ENCODE peak calls at places on chromosomes 6 and 20, in six cellular contexts. H is astrocyte, F is OCI-LY7, S is K562, W is fibroblast of lung, O is left lung. K is an unnamed sample. For H3K4me1 and H3K36me3, the result is how much of the 10 kb centered on the place peaks cover.

GRCh38 chr6:156589281-156589680 is 187.9 kb upstream of the ARID1B start:
- DNase-seq in S (no peak), W (peak), H (peak), O (no peak), F (no peak), K (no peak)

GRCh38 chr20:43799150-43799711 is 72.4 kb upstream of the GTSF1L start:
- DNase-seq in W (no peak), F (no peak), S (no peak), O (no peak), H (no peak), K (no peak)

GRCh38 chr6:145025488-145025887 is 709.8 kb downstream of the EPM2A start:
- DNase-seq in F (no peak), O (no peak), S (no peak), H (no peak), W (no peak), K (no peak)

GRCh38 chr20:21901470-21902275 is 196.2 kb downstream of the PAX1 start:
- DNase-seq in S (no peak), F (no peak), O (no peak), W (no peak), H (no peak), K (peak)

GRCh38 chr6:112037783-112038216 is 16.1 kb upstream of the CCN6 start:
- DNase-seq in W (peak), O (no peak), S (no peak), F (no peak), H (peak), K (peak)

GRCh38 chr20:3209946-3210317 is 634 bp downstream of the ITPA start:
- DNase-seq in O (no peak), S (no peak), F (peak), W (peak), H (peak), K (no peak)

GRCh38 chr6:159608961-159609673 is 83.9 kb downstream of the SOD2 start:
- DNase-seq in O (no peak), W (peak), S (peak), H (peak), F (peak), K (no peak)

GRCh38 chr20:33796263-33796906 is 14.8 kb upstream of the CHMP4B start:
- DNase-seq in S (no peak), W (no peak), O (peak), H (no peak), F (no peak), K (no peak)

GRCh38 chr6:144543006-144543871 is 258.1 kb downstream of the UTRN start:
- DNase-seq in F (no peak), O (no peak), H (peak), W (peak), S (no peak), K (no peak)

GRCh38 chr6:114430534-114431124 is 87.8 kb upstream of the HS3ST5 start:
- DNase-seq in S (no peak), H (no peak), W (no peak), O (no peak), F (no peak), K (no peak)

GRCh38 chr6:127120109-127120786 is 1.8 kb downstream of the RSPO3 start:
- DNase-seq in H (no peak), S (no peak), O (peak), W (no peak), F (no peak), K (no peak)

GRCh38 chr6:41080623-41081022 is 7.8 kb downstream of the NFYA start:
- DNase-seq in S (no peak), H (no peak), F (peak), W (no peak), O (no peak), K (no peak)

GRCh38 chr6:24778878-24779277 is 4.1 kb downstream of the GMNN start:
- DNase-seq in F (no peak), H (no peak), W (no peak), S (no peak), O (no peak), K (no peak)

GRCh38 chr6:53796791-53797190 is 2.0 kb downstream of the LRRC1 start:
- DNase-seq in O (no peak), S (no peak), H (peak), F (no peak), W (peak), K (no peak)

GRCh38 chr6:152170702-152171667 is 363.5 kb downstream of the ESR1 start:
- DNase-seq in O (no peak), F (no peak), W (peak), S (no peak), H (peak), K (no peak)

GRCh38 chr6:101203664-101204063 is 189.8 kb upstream of the GRIK2 start:
- DNase-seq in S (no peak), H (no peak), O (no peak), F (no peak), W (no peak), K (no peak)

GRCh38 chr20:43458422-43458924 is 777 bp downstream of the SRSF6 start:
- DNase-seq in F (no peak), O (no peak), S (peak), H (no peak), W (peak), K (no peak)

GRCh38 chr6:34319471-34319885 is 70.7 kb upstream of the SMIM29 start:
- DNase-seq in F (no peak), W (no peak), S (no peak), H (no peak), O (no peak), K (no peak)

GRCh38 chr20:64201653-64202052 is 37.4 kb downstream of the MYT1 start:
- DNase-seq in F (no peak), S (no peak), H (no peak), W (no peak), O (no peak), K (no peak)

GRCh38 chr6:35293681-35294080 is 3.9 kb upstream of the DEF6 start:
- DNase-seq in W (no peak), H (no peak), F (no peak), O (no peak), S (no peak), K (no peak)

GRCh38 chr20:25584905-25585704 is at the start of gene NINL:
- DNase-seq in S (peak), F (no peak), W (peak), H (peak), O (peak), K (peak)

GRCh38 chr6:34055223-34055933 is 90.5 kb downstream of the GRM4 start:
- DNase-seq in W (peak), S (peak), H (peak), O (peak), F (peak), K (peak)

GRCh38 chr6:129923520-129923919 is 62.4 kb upstream of the TMEM244 start:
- DNase-seq in F (no peak), H (peak), O (no peak), W (peak), S (no peak), K (no peak)

GRCh38 chr6:29763491-29764289 is 40.5 kb downstream of the HLA-F start:
- DNase-seq in F (no peak), S (no peak), H (peak), O (no peak), W (peak), K (peak)

GRCh38 chr6:3039384-3039783 is 28.9 kb upstream of the RIPK1 start:
- DNase-seq in H (no peak), F (no peak), W (no peak), S (no peak), O (no peak), K (no peak)

GRCh38 chr20:34829191-34829590 is 3.7 kb upstream of the NCOA6 start:
- DNase-seq in S (peak), H (no peak), F (peak), O (no peak), W (no peak), K (no peak)

GRCh38 chr6:17268114-17268513 is 13.0 kb upstream of the RBM24 start:
- DNase-seq in W (peak), H (peak), F (no peak), O (no peak), S (no peak), K (no peak)

GRCh38 chr6:56955171-56956155 is 556 bp downstream of the BEND6 start:
- DNase-seq in H (peak), S (peak), W (peak), O (peak), F (peak), K (peak)

GRCh38 chr6:138590796-138591709 is 91.8 kb upstream of the NHSL1 start:
- DNase-seq in O (no peak), H (no peak), S (peak), W (peak), F (peak), K (no peak)

GRCh38 chr6:35500782-35501181 is 3.9 kb upstream of the TEAD3 start:
- DNase-seq in S (no peak), H (peak), O (no peak), W (peak), F (no peak), K (no peak)

GRCh38 chr6:13454286-13455221 is 32.8 kb downstream of the GFOD1 start:
- DNase-seq in S (no peak), W (peak), O (peak), F (peak), H (peak), K (no peak)

GRCh38 chr6:5205877-5206840 is 54.6 kb downstream of the LYRM4 start:
- DNase-seq in H (peak), O (no peak), S (no peak), W (peak), F (no peak), K (no peak)

GRCh38 chr6:49555951-49556350 is 5.5 kb downstream of the C6orf141 start:
- DNase-seq in S (no peak), F (no peak), W (peak), H (no peak), O (no peak), K (no peak)

GRCh38 chr20:50413088-50413500 is 97.1 kb upstream of the PTPN1 start:
- DNase-seq in H (no peak), S (no peak), F (no peak), W (no peak), O (no peak), K (no peak)

GRCh38 chr20:13420625-13421024 is 199.6 kb downstream of the ISM1 start:
- DNase-seq in H (no peak), O (no peak), W (no peak), F (no peak), S (no peak), K (no peak)

GRCh38 chr6:49326337-49326736 is 136.7 kb downstream of the MMUT start:
- DNase-seq in F (no peak), O (no peak), H (peak), S (no peak), W (peak), K (no peak)

GRCh38 chr6:139050770-139051313 is 22.3 kb downstream of the ABRACL start:
- DNase-seq in F (no peak), O (no peak), H (no peak), S (no peak), W (no peak), K (no peak)

GRCh38 chr6:1630771-1631217 is 21.1 kb downstream of the FOXC1 start:
- DNase-seq in F (no peak), O (no peak), H (peak), W (peak), S (peak), K (no peak)

GRCh38 chr6:28980797-28981390 is 24.2 kb downstream of the ZNF311 start:
- DNase-seq in H (peak), O (no peak), W (peak), S (peak), F (peak), K (peak)

GRCh38 chr6:36314221-36315014 is 22.3 kb downstream of the BNIP5 start:
- DNase-seq in S (no peak), H (peak), W (peak), O (no peak), F (no peak), K (no peak)

DNA sequence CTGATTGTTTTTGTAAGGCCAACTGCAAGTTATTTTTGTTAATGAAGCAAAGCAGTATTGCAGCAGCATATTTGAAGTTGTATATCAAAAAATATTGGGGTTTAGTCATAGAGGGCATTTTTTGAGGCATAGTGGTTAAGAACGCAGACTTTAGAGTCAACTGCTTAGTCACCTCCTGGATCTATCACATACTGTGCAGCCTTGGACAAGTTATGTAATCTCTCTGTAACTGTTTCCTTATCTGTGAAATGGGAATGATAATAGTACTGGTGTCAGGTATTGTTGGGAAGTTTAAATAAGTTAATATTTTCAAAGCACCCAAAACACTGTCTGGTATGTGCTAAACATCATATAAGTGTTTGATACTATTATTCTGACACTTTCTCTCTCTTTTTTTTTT is 27.2 kb upstream of the EFHC1 start:
- DNase-seq in F (no peak), O (no peak), W (peak), S (no peak), H (peak), K (no peak)
- H3K4me1 ChIP-seq in F (under half), O (under half), W (under half), S (under half), H (under half), K (under half)

DNA sequence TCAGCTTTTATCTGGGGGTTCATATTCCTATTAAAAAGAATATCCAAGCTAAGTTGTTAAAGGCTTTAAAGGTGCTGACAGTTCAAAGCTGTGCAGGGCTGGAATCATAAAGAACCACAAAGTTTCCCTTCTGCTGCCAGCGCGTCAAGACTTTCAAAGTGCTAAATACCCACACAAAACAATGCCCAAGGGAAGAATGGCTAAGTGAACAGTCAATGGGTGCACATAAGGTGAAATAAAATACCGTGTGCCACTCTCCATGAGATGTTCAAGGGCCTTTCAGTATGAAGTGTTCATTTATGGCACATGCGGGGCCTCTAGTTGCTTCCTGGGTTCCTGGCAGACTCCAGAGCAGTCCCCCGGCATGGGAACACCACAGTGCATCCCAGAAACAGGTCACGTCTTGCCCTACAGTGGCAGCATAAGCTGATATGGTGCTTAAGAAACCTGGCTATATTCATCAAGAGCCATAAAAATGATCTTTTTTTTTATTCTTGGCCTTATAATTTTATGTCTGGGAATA is 14.1 kb downstream of the TXNDC5 start:
- DNase-seq in O (no peak), H (no peak), F (no peak), S (no peak), W (no peak), K (peak)
- H3K36me3 ChIP-seq in O (under half), H (half or more), F (half or more), S (half or more), W (under half), K (under half)

GRCh38 chr6:128696651-128697391 is 176.4 kb upstream of the PTPRK start:
- DNase-seq in S (no peak), F (no peak), H (peak), W (peak), O (no peak), K (no peak)
- H3K4me3 ChIP-seq in S (no peak), F (no peak), H (no peak), W (no peak), O (no peak), K (no peak)

GRCh38 chr6:15819226-15819625 is 156.4 kb upstream of the DTNBP1 start:
- DNase-seq in F (no peak), H (no peak), W (no peak), O (no peak), S (no peak), K (no peak)
- H3K4me1 ChIP-seq in F (under half), H (under half), W (under half), O (under half), S (under half), K (under half)